ENCODE peak calls at places on chromosome 17, in five cellular contexts. One of them, this sample, is unnamed.

GRCh38 chr17:80510772-80511171 is 33.9 kb upstream of the RPTOR start:
- DNase-seq in Right ventricle myocardium superior: peak
- DNase-seq in kidney glomerular epithelial cell: no peak
- DNase-seq in fibroblast of lung: no peak
- DNase-seq in HTR-8/SVneo: no peak
- DNase-seq in this sample: no peak

GRCh38 chr17:21029032-21029431 is 13.8 kb downstream of the USP22 start:
- DNase-seq in Right ventricle myocardium superior: no peak
- DNase-seq in kidney glomerular epithelial cell: peak
- DNase-seq in fibroblast of lung: peak
- DNase-seq in HTR-8/SVneo: no peak
- DNase-seq in this sample: no peak

GRCh38 chr17:65885484-65885883 is 306.4 kb downstream of the CEP112 start:
- DNase-seq in Right ventricle myocardium superior: no peak
- DNase-seq in kidney glomerular epithelial cell: no peak
- DNase-seq in fibroblast of lung: no peak
- DNase-seq in HTR-8/SVneo: no peak
- DNase-seq in this sample: no peak

GRCh38 chr17:27346228-27346899 is 52.5 kb downstream of the WSB1 start:
- DNase-seq in Right ventricle myocardium superior: no peak
- DNase-seq in kidney glomerular epithelial cell: no peak
- DNase-seq in fibroblast of lung: no peak
- DNase-seq in HTR-8/SVneo: no peak
- DNase-seq in this sample: no peak

GRCh38 chr17:11319894-11320293 is 78.9 kb downstream of the SHISA6 start:
- DNase-seq in Right ventricle myocardium superior: no peak
- DNase-seq in kidney glomerular epithelial cell: no peak
- DNase-seq in fibroblast of lung: no peak
- DNase-seq in HTR-8/SVneo: no peak
- DNase-seq in this sample: no peak

GRCh38 chr17:4003501-4004421 is 39.5 kb upstream of the ATP2A3 start:
- DNase-seq in Right ventricle myocardium superior: no peak
- DNase-seq in kidney glomerular epithelial cell: no peak
- DNase-seq in fibroblast of lung: no peak
- DNase-seq in HTR-8/SVneo: no peak
- DNase-seq in this sample: no peak

GRCh38 chr17:47819475-47819874 is 2.1 kb downstream of the OSBPL7 start:
- DNase-seq in Right ventricle myocardium superior: no peak
- DNase-seq in kidney glomerular epithelial cell: no peak
- DNase-seq in fibroblast of lung: no peak
- DNase-seq in HTR-8/SVneo: no peak
- DNase-seq in this sample: no peak

GRCh38 chr17:16915752-16916556 is 56.0 kb downstream of the TNFRSF13B start:
- DNase-seq in Right ventricle myocardium superior: peak
- DNase-seq in kidney glomerular epithelial cell: no peak
- DNase-seq in fibroblast of lung: peak
- DNase-seq in HTR-8/SVneo: peak
- DNase-seq in this sample: peak

GRCh38 chr17:74529243-74529642 is 2.0 kb downstream of the CD300LB start:
- DNase-seq in Right ventricle myocardium superior: no peak
- DNase-seq in kidney glomerular epithelial cell: no peak
- DNase-seq in fibroblast of lung: no peak
- DNase-seq in HTR-8/SVneo: no peak
- DNase-seq in this sample: no peak

GRCh38 chr17:28973414-28973813 is 22.1 kb upstream of the PHF12 start:
- DNase-seq in Right ventricle myocardium superior: peak
- DNase-seq in kidney glomerular epithelial cell: peak
- DNase-seq in fibroblast of lung: peak
- DNase-seq in HTR-8/SVneo: no peak
- DNase-seq in this sample: no peak

GRCh38 chr17:61635913-61636432 is 45.0 kb upstream of the NACA2 start:
- DNase-seq in Right ventricle myocardium superior: no peak
- DNase-seq in kidney glomerular epithelial cell: peak
- DNase-seq in fibroblast of lung: peak
- DNase-seq in HTR-8/SVneo: peak
- DNase-seq in this sample: peak

GRCh38 chr17:82836823-82837357 is 2.9 kb downstream of the ZNF750 start:
- DNase-seq in Right ventricle myocardium superior: peak
- DNase-seq in kidney glomerular epithelial cell: no peak
- DNase-seq in fibroblast of lung: peak
- DNase-seq in HTR-8/SVneo: no peak
- DNase-seq in this sample: peak

GRCh38 chr17:8611671-8612298 is 18.7 kb downstream of the MYH10 start:
- DNase-seq in Right ventricle myocardium superior: no peak
- DNase-seq in kidney glomerular epithelial cell: no peak
- DNase-seq in fibroblast of lung: peak
- DNase-seq in HTR-8/SVneo: no peak
- DNase-seq in this sample: no peak

This sample was measured in NCI-H748 treated with DMSO at 0.1 percent for 48 hours.